ENCODE peak calls at places on chromosomes 1 and 21, in seven cellular contexts. D is SK-N-SH, F is HepG2, K is GM12878, B is HCT116, R is H1, X is K562. A is an unnamed sample.

GRCh38 chr21:18138507-18138906 is 106.1 kb upstream of the CHODL start:
- DNase-seq in K (no peak), X (no peak), D (no peak), B (no peak), F (no peak), R (no peak), A (no peak)

GRCh38 chr1:94258873-94259331 is 21.5 kb upstream of the ARHGAP29 start:
- DNase-seq in D (peak; percentile 31), F (peak; percentile 52), X (no peak), R (no peak), B (peak; percentile 71), K (no peak), A (no peak)

GRCh38 chr21:44639331-44639655 is 2.1 kb downstream of the KRTAP10-10 start:
- DNase-seq in K (no peak), B (no peak), R (no peak), X (no peak), D (no peak), F (no peak), A (no peak)

GRCh38 chr1:116453481-116453880 is 80.4 kb downstream of the ATP1A1 start:
- DNase-seq in R (no peak), B (no peak), D (no peak), K (no peak), F (no peak), X (no peak), A (no peak)

GRCh38 chr1:192167941-192168685 is 9.9 kb downstream of the RGS18 start:
- DNase-seq in K (no peak), D (no peak), R (no peak), B (no peak), F (no peak), X (no peak), A (no peak)

GRCh38 chr1:186476306-186477040 is 15.6 kb upstream of the PDC start:
- DNase-seq in F (no peak), X (no peak), B (no peak), K (no peak), R (no peak), D (no peak), A (no peak)

GRCh38 chr1:202081992-202082391 is 40.7 kb upstream of the GPR37L1 start:
- DNase-seq in B (no peak), F (no peak), R (no peak), K (no peak), X (peak; percentile 35), D (no peak), A (no peak)

GRCh38 chr1:65104854-65105540 is 43.0 kb upstream of the AK4 start:
- DNase-seq in R (no peak), D (no peak), F (no peak), X (no peak), B (no peak), K (no peak), A (no peak)

GRCh38 chr1:232568331-232568852 is 61.5 kb downstream of the SIPA1L2 start:
- DNase-seq in F (no peak), B (no peak), R (no peak), X (no peak), K (no peak), D (no peak), A (no peak)

GRCh38 chr1:106480629-106481028 is 575.8 kb upstream of the PRMT6 start:
- DNase-seq in F (no peak), R (no peak), D (no peak), K (no peak), X (no peak), B (no peak), A (no peak)

GRCh38 chr1:207748737-207749528 is 2.9 kb upstream of the CD46 start:
- DNase-seq in D (no peak), R (no peak), K (no peak), B (peak; percentile 28), X (no peak), F (peak; percentile 33), A (no peak)

GRCh38 chr21:42456457-42456856 is 39.6 kb downstream of the RSPH1 start:
- DNase-seq in F (no peak), R (no peak), D (no peak), B (no peak), X (no peak), K (no peak), A (no peak)

GRCh38 chr1:226046240-226046639 is 16.3 kb upstream of the H3-3A start:
- DNase-seq in B (no peak), D (no peak), F (peak; percentile 73), K (no peak), X (no peak), R (no peak), A (no peak)

DNA sequence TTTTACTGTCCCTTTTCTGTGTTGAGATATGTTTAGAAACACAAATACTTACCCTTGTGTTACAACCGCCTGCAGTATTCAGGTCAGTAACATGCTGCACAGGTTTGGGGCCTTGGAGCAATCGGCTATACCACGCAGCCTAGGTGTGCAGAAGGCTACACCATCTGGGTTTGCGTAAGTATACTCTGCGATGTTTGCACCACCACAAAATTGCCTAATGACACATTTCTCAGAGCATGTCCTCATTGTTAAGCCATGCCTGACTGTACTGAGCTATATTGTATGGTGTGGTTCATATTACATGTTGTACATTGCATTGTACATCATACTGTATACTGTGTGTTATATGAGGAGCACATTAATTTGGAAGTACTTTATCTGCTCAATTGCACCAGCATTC is 247.4 kb downstream of the RHOU start:
- DNase-seq in D (no peak), B (no peak), K (no peak), R (no peak), F (peak; percentile 54), X (no peak), A (no peak)
- TF ChIP-seq SIN3A in D (no peak), B (no peak), K (no peak), R (no peak), F (no peak), X (no peak), A (no peak)

GRCh38 chr1:211420845-211421454 is 71.0 kb downstream of the RD3 start:
- DNase-seq in F (no peak), B (no peak), X (no peak), R (no peak), D (no peak), K (no peak), A (no peak)

GRCh38 chr1:211411639-211412038 is 80.3 kb downstream of the RD3 start:
- DNase-seq in X (no peak), B (no peak), F (no peak), K (no peak), D (no peak), R (no peak), A (no peak)

GRCh38 chr1:211420389-211420788 is 71.6 kb downstream of the RD3 start:
- DNase-seq in R (no peak), K (no peak), X (no peak), D (no peak), B (no peak), F (no peak), A (no peak)

DNA sequence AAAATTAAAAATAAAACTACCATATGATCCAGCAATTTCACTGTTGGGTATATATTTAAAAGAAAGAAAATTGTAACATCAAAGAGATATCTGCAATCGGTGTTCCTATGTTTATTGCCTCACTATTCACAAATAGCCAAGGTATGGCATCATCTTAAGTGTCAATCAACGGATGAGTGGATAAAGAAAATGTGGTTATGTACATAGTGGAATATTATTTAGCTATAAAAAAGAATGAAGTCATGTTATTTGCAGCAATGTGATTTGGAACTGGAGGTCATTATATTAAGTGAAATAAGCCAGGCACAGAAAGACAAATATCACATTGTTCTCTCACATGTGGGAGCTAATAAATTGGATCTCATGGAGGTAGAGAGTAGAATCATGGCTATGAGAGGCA is 76.3 kb downstream of the RD3 start:
- DNase-seq in D (no peak), B (no peak), R (no peak), K (no peak), X (no peak), F (no peak), A (no peak)
- H3K4me3 ChIP-seq in D (no peak overlapping the region), B (no peak overlapping the region), R (peak overlapping the region; percentile 11), K (no peak overlapping the region), X (no peak overlapping the region), F (peak overlapping the region; percentile 36), A (peak overlapping the region; percentile 39)

DNA sequence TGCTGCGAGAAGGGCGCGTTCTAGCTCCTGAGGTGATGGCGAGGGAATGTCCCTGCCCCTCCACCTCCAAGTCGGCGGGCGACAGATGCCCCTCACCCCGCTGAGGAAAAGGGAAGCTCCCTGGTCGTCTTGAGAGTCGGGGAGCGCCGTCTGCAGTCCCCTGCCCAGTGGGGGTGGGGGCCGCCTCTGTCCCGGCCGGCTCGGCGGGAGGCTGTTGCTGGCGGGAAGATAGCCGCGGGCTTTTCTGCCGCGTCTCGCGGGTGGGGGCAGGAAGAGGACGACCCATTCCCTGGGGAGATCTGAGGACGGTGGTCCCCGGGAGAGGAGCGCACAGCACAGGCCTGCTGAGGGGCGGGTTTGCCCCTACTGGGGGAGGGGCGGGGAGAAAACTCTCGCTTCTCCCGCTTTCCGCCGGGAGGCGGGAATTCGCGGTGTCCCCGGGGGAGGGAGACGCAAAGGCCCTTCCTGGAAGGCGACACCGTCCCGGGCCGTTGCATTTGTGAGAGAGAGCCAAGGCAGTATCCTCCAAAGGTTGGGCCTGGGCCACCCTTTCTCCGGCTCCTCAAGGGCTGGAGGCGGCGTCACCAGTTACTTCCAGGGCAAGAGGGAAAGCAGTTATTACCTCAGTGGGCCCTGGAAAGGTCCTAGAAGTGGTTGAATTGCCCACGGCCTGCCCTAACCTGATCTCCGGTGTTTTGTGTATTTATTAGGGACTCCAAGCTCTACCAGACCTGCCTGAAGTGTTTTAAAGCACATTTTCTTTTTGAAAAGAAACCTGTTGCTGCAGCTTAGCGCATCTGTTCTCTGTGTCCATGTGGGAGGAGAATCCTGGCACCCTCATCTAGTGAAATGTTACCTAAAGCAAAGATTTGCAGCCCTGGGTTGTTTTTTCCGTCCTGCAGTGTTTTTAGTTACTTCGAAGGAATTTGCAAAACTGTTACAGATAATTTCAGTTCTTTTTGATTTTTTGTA is 648 bp downstream of the S100PBP start:
- DNase-seq in R (peak; percentile 86), X (peak; percentile 84), F (peak; percentile 67), D (peak; percentile 81), K (no peak), B (peak; percentile 32), A (no peak)
- TF ChIP-seq CTCF in R (no peak), X (no peak), F (peak; percentile 26), D (no peak), K (no peak), B (no peak), A (no peak)

DNA sequence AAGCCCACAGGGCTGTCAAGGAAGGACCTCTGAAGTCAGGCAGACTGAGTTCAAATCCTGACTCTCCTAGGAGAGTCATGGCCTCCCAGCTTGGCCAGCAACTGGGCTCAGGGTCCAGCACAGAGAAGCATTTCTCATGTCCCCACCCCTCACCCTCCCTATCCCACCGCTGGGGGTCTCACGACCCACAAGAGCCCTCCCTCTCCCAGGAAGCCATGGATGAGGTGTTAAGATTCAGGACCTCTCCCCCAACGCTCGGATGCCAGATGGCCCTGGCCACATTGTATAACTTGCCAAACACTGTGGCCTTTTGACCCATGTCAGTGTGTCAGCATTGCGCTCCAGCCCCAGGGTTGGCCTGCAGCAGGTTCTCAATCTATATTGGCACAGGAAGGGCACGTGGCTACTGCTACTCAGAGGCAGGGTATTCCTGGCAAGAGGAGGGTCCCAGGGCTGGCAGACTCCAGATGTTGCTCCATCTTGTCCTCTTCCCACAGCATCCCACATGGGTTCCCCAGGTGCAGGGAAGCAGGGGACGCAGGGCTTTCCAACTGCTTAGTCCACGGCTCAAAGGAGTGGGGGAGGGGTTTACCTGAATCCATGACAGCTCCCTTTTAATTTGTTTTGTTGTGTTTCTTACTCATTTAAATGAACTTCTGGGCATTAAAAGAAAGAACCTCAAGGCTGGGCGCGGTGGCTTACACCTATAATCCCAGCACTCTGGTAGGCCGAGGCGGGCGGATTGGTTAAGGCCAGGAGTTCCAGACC is 10.5 kb downstream of the SLC2A1 start:
- DNase-seq in D (peak; percentile 46), R (no peak), B (no peak), K (no peak), F (no peak), X (no peak), A (no peak)
- TF ChIP-seq SIN3A in D (no peak), R (no peak), B (no peak), K (no peak), F (no peak), X (no peak), A (no peak)